ENCODE peak calls at places on chromosomes 13 and 19, in eight cellular contexts. X is NCI-H345; T is GM04503; I is nephron progenitor cell; V is GM04504; P is HT-29; G is naive thymus-derived CD8-positive, alpha-beta T cell; W is left colon. L is an unnamed sample.

GRCh38 chr13:95547531-95548167 is 4.9 kb upstream of the CLDN10 start:
- DNase-seq in V (no peak), T (no peak), X (no peak), G (no peak), P (no peak), I (no peak), W (no peak), L (no peak)

GRCh38 chr13:43986395-43986794 is 106.7 kb downstream of the LACC1 start:
- DNase-seq in X (peak), W (no peak), I (no peak), P (no peak), T (no peak), V (no peak), G (no peak), L (no peak)

GRCh38 chr13:48069573-48069972 is 25.3 kb downstream of the MED4 start:
- DNase-seq in G (no peak), X (no peak), V (no peak), I (no peak), P (no peak), T (no peak), W (no peak), L (no peak)

GRCh38 chr19:10420444-10421239 is at the start of gene PDE4A:
- DNase-seq in I (peak), W (no peak), V (no peak), T (no peak), X (peak), P (no peak), G (no peak), L (peak)

GRCh38 chr19:31312004-31312403 is 37.2 kb downstream of the TSHZ3 start:
- DNase-seq in X (no peak), I (no peak), G (no peak), W (no peak), T (peak), P (no peak), V (peak), L (no peak)

GRCh38 chr13:54852831-54853230 is 1824.2 kb downstream of the OLFM4 start:
- DNase-seq in T (no peak), I (no peak), X (no peak), P (no peak), G (no peak), V (no peak), W (no peak), L (no peak)

GRCh38 chr13:101690871-101691270 is 238.4 kb downstream of the ITGBL1 start:
- DNase-seq in T (no peak), P (no peak), W (no peak), X (no peak), G (no peak), V (no peak), I (no peak), L (no peak)

GRCh38 chr13:43977911-43978310 is 98.2 kb downstream of the LACC1 start:
- DNase-seq in T (no peak), W (no peak), V (no peak), I (no peak), X (no peak), G (no peak), P (no peak), L (no peak)

GRCh38 chr13:98343461-98343860 is 166.4 kb upstream of the RNF113B start:
- DNase-seq in W (no peak), X (no peak), I (no peak), P (no peak), T (no peak), G (no peak), V (no peak), L (no peak)

GRCh38 chr13:114124921-114125320 is 7.5 kb downstream of the RASA3 start:
- DNase-seq in P (no peak), T (no peak), G (peak), W (no peak), I (no peak), V (no peak), X (no peak), L (peak)

GRCh38 chr13:51746802-51747201 is 57.2 kb downstream of the DHRS12 start:
- DNase-seq in T (no peak), X (no peak), V (no peak), I (no peak), P (no peak), W (no peak), G (no peak), L (no peak)

GRCh38 chr19:4817467-4818277 is 13.8 kb downstream of the TICAM1 start:
- DNase-seq in I (no peak), V (no peak), X (no peak), T (no peak), G (no peak), W (no peak), P (no peak), L (no peak)

GRCh38 chr19:36876993-36877938 is 26.6 kb downstream of the ZNF345 start:
- DNase-seq in V (no peak), X (no peak), T (no peak), P (no peak), I (no peak), G (no peak), W (no peak), L (no peak)

GRCh38 chr19:17515408-17516149 is 4.1 kb downstream of the PGLS start:
- DNase-seq in P (no peak), V (no peak), T (no peak), X (no peak), G (no peak), W (no peak), I (no peak), L (no peak)